ENCODE peak calls at places on chromosomes 3 and 15, in five cellular contexts. I is neuronal stem cell, F is hepatic stellate cell, X is kidney epithelial cell, O is HS-27A. Q is an unnamed sample.

GRCh38 chr15:62444104-62445027 is 279.3 kb upstream of the C2CD4B start:
- DNase-seq in I (no peak), F (peak; percentile 75), X (peak; percentile 81), O (peak; percentile 92), Q (peak; percentile 61)

GRCh38 chr15:25725758-25726157 is 137.4 kb downstream of the ATP10A start:
- DNase-seq in I (no peak), F (no peak), X (no peak), O (no peak), Q (no peak)

GRCh38 chr3:127747751-127748521 is 74.4 kb downstream of the MGLL start:
- DNase-seq in I (no peak), F (peak; percentile 92), X (peak; percentile 96), O (peak; percentile 94), Q (no peak)

GRCh38 chr3:46629571-46630517 is 17.5 kb downstream of the FAM240A start:
- DNase-seq in I (peak; percentile 63), F (peak; percentile 74), X (peak; percentile 43), O (peak; percentile 57), Q (no peak)

GRCh38 chr15:90664650-90665287 is 52.4 kb upstream of the BLM start:
- DNase-seq in I (no peak), F (peak; percentile 67), X (no peak), O (no peak), Q (no peak)

GRCh38 chr3:193975072-193975535 is 160.8 kb upstream of the HES1 start:
- DNase-seq in I (peak; percentile 81), F (no peak), X (no peak), O (no peak), Q (no peak)

GRCh38 chr3:177816667-177817208 is 619.5 kb upstream of the TBL1XR1 start:
- DNase-seq in I (no peak), F (peak; percentile 47), X (peak; percentile 83), O (no peak), Q (peak; percentile 38)

GRCh38 chr15:79923068-79923514 is 26.3 kb upstream of the MTHFS start:
- DNase-seq in I (peak; percentile 39), F (peak; percentile 69), X (no peak), O (no peak), Q (no peak)

GRCh38 chr15:69478259-69478687 is 25.7 kb downstream of the RPLP1 start:
- DNase-seq in I (peak; percentile 70), F (peak; percentile 44), X (no peak), O (no peak), Q (no peak)

GRCh38 chr15:90266485-90266884 is 1.0 kb downstream of the NGRN start:
- DNase-seq in I (no peak), F (no peak), X (no peak), O (peak; percentile 15), Q (no peak)

GRCh38 chr3:106446271-106446670 is 577.5 kb upstream of the CBLB start:
- DNase-seq in I (no peak), F (no peak), X (no peak), O (no peak), Q (no peak)

GRCh38 chr3:171407746-171408145 is 52.5 kb downstream of the TNIK start:
- DNase-seq in I (no peak), F (peak; percentile 49), X (peak; percentile 28), O (peak; percentile 53), Q (no peak)

GRCh38 chr15:68374346-68374745 is 57.6 kb downstream of the ITGA11 start:
- DNase-seq in I (no peak), F (no peak), X (no peak), O (no peak), Q (no peak)

GRCh38 chr3:65118279-65118678 is 430.5 kb upstream of the ADAMTS9 start:
- DNase-seq in I (no peak), F (no peak), X (no peak), O (no peak), Q (no peak)

GRCh38 chr3:142947799-142948575 is 15.5 kb downstream of the PAQR9 start:
- DNase-seq in I (no peak), F (peak; percentile 19), X (no peak), O (no peak), Q (no peak)

GRCh38 chr3:103693831-103694230 is 1259.0 kb downstream of the ZPLD1 start:
- DNase-seq in I (no peak), F (no peak), X (no peak), O (no peak), Q (no peak)

GRCh38 chr3:159378391-159378790 is 576.5 kb downstream of the MFSD1 start:
- DNase-seq in I (no peak), F (no peak), X (no peak), O (no peak), Q (no peak)

GRCh38 chr3:159266779-159267178 is 464.9 kb downstream of the MFSD1 start:
- DNase-seq in I (peak; percentile 59), F (peak; percentile 25), X (no peak), O (peak; percentile 50), Q (no peak)

GRCh38 chr3:196706313-196706712 is 5.7 kb downstream of the CEP19 start:
- DNase-seq in I (no peak), F (no peak), X (no peak), O (no peak), Q (no peak)

GRCh38 chr3:130480736-130481135 is 36.2 kb upstream of the COL6A6 start:
- DNase-seq in I (peak; percentile 11), F (no peak), X (no peak), O (peak; percentile 5), Q (no peak)

GRCh38 chr15:101641134-101641764 is 10.9 kb downstream of the TM2D3 start:
- DNase-seq in I (peak; percentile 77), F (peak; percentile 26), X (no peak), O (peak; percentile 48), Q (no peak)

GRCh38 chr3:113560265-113560664 is 27.9 kb downstream of the SIDT1 start:
- DNase-seq in I (no peak), F (no peak), X (no peak), O (no peak), Q (no peak)